ENCODE peak calls at places on chromosomes 16 and 17, in seven cellular contexts. One of them, this sample, is unnamed. For H3K4me1, the result is how much of the 10 kb centered on the place peaks cover.

GRCh38 chr17:64256913-64257807 is 5.9 kb downstream of the TEX2 start:
- DNase-seq in left lung: no peak
- DNase-seq in fibroblast of lung: no peak
- DNase-seq in lower lobe of right lung: no peak
- DNase-seq in cardiac muscle cell: no peak
- DNase-seq in colonic mucosa: no peak
- DNase-seq in SK-N-SH: no peak
- DNase-seq in this sample: no peak

GRCh38 chr16:80197790-80198201 is 343.0 kb upstream of the DYNLRB2 start:
- DNase-seq in SK-N-SH: no peak
- DNase-seq in fibroblast of lung: peak
- DNase-seq in cardiac muscle cell: no peak
- DNase-seq in left lung: no peak
- DNase-seq in lower lobe of right lung: no peak
- DNase-seq in colonic mucosa: no peak
- DNase-seq in this sample: no peak

GRCh38 chr17:2710075-2710803 is 1.3 kb downstream of the CLUH start:
- DNase-seq in SK-N-SH: no peak
- DNase-seq in fibroblast of lung: no peak
- DNase-seq in lower lobe of right lung: no peak
- DNase-seq in cardiac muscle cell: no peak
- DNase-seq in left lung: no peak
- DNase-seq in colonic mucosa: no peak
- DNase-seq in this sample: no peak

GRCh38 chr17:47999612-48000011 is 28.7 kb downstream of the CDK5RAP3 start:
- DNase-seq in colonic mucosa: no peak
- DNase-seq in lower lobe of right lung: peak
- DNase-seq in left lung: no peak
- DNase-seq in fibroblast of lung: no peak
- DNase-seq in SK-N-SH: no peak
- DNase-seq in cardiac muscle cell: no peak
- DNase-seq in this sample: no peak

GRCh38 chr16:87930456-87930855 is 5.9 kb downstream of the CA5A start:
- DNase-seq in lower lobe of right lung: no peak
- DNase-seq in colonic mucosa: no peak
- DNase-seq in cardiac muscle cell: peak
- DNase-seq in fibroblast of lung: no peak
- DNase-seq in left lung: no peak
- DNase-seq in SK-N-SH: peak
- DNase-seq in this sample: no peak

GRCh38 chr17:40646791-40647548 is 648 bp downstream of the SMARCE1 start:
- DNase-seq in colonic mucosa: no peak
- DNase-seq in SK-N-SH: no peak
- DNase-seq in fibroblast of lung: no peak
- DNase-seq in left lung: no peak
- DNase-seq in lower lobe of right lung: no peak
- DNase-seq in cardiac muscle cell: peak
- DNase-seq in this sample: no peak

GRCh38 chr17:66347661-66348604 is 45.5 kb downstream of the PRKCA start:
- DNase-seq in SK-N-SH: no peak
- DNase-seq in fibroblast of lung: peak
- DNase-seq in colonic mucosa: peak
- DNase-seq in cardiac muscle cell: no peak
- DNase-seq in lower lobe of right lung: no peak
- DNase-seq in left lung: no peak
- DNase-seq in this sample: no peak

GRCh38 chr16:813204-813915 is 12.8 kb upstream of the GNG13 start:
- DNase-seq in lower lobe of right lung: no peak
- DNase-seq in colonic mucosa: no peak
- DNase-seq in SK-N-SH: peak
- DNase-seq in left lung: no peak
- DNase-seq in cardiac muscle cell: peak
- DNase-seq in fibroblast of lung: peak
- DNase-seq in this sample: no peak

GRCh38 chr17:29905879-29906167 is 24.2 kb downstream of the SSH2 start:
- DNase-seq in lower lobe of right lung: no peak
- DNase-seq in colonic mucosa: no peak
- DNase-seq in SK-N-SH: no peak
- DNase-seq in left lung: no peak
- DNase-seq in cardiac muscle cell: no peak
- DNase-seq in fibroblast of lung: no peak
- DNase-seq in this sample: no peak

GRCh38 chr17:57517519-57518342 is 227.4 kb downstream of the CCDC182 start:
- DNase-seq in colonic mucosa: no peak
- DNase-seq in fibroblast of lung: no peak
- DNase-seq in SK-N-SH: no peak
- DNase-seq in cardiac muscle cell: no peak
- DNase-seq in lower lobe of right lung: no peak
- DNase-seq in left lung: no peak
- DNase-seq in this sample: no peak

GRCh38 chr16:53412549-53412948 is 21.7 kb upstream of the RBL2 start:
- DNase-seq in colonic mucosa: no peak
- DNase-seq in lower lobe of right lung: no peak
- DNase-seq in left lung: peak
- DNase-seq in fibroblast of lung: no peak
- DNase-seq in SK-N-SH: no peak
- DNase-seq in cardiac muscle cell: no peak
- DNase-seq in this sample: no peak

GRCh38 chr16:88299751-88300462 is 82.9 kb upstream of the ZNF469 start:
- DNase-seq in left lung: peak
- DNase-seq in cardiac muscle cell: no peak
- DNase-seq in colonic mucosa: no peak
- DNase-seq in lower lobe of right lung: no peak
- DNase-seq in fibroblast of lung: no peak
- DNase-seq in SK-N-SH: no peak
- DNase-seq in this sample: no peak

GRCh38 chr16:85819245-85819644 is 19.8 kb downstream of the COX4I1 start:
- DNase-seq in colonic mucosa: peak
- DNase-seq in SK-N-SH: peak
- DNase-seq in lower lobe of right lung: peak
- DNase-seq in cardiac muscle cell: peak
- DNase-seq in left lung: peak
- DNase-seq in fibroblast of lung: peak
- DNase-seq in this sample: peak

GRCh38 chr16:50103764-50104163 is 38.0 kb downstream of the HEATR3 start:
- DNase-seq in SK-N-SH: no peak
- DNase-seq in cardiac muscle cell: no peak
- DNase-seq in colonic mucosa: no peak
- DNase-seq in fibroblast of lung: peak
- DNase-seq in lower lobe of right lung: no peak
- DNase-seq in left lung: no peak
- DNase-seq in this sample: no peak

GRCh38 chr17:58231644-58232043 is 6.7 kb upstream of the LPO start:
- DNase-seq in colonic mucosa: no peak
- DNase-seq in SK-N-SH: no peak
- DNase-seq in cardiac muscle cell: no peak
- DNase-seq in fibroblast of lung: no peak
- DNase-seq in left lung: no peak
- DNase-seq in lower lobe of right lung: no peak
- DNase-seq in this sample: no peak

GRCh38 chr16:11497851-11498289 is 88.8 kb downstream of the LITAF start:
- DNase-seq in colonic mucosa: no peak
- DNase-seq in lower lobe of right lung: no peak
- DNase-seq in SK-N-SH: no peak
- DNase-seq in fibroblast of lung: peak
- DNase-seq in left lung: no peak
- DNase-seq in cardiac muscle cell: no peak
- DNase-seq in this sample: no peak

GRCh38 chr16:371729-372521 is 1.6 kb upstream of the MRPL28 start:
- DNase-seq in SK-N-SH: no peak
- DNase-seq in left lung: no peak
- DNase-seq in fibroblast of lung: no peak
- DNase-seq in colonic mucosa: no peak
- DNase-seq in cardiac muscle cell: no peak
- DNase-seq in lower lobe of right lung: no peak
- DNase-seq in this sample: no peak

GRCh38 chr17:50141750-50142119 is 8.7 kb downstream of the PPP1R9B start:
- DNase-seq in left lung: no peak
- DNase-seq in SK-N-SH: no peak
- DNase-seq in colonic mucosa: no peak
- DNase-seq in fibroblast of lung: no peak
- DNase-seq in cardiac muscle cell: no peak
- DNase-seq in lower lobe of right lung: no peak
- DNase-seq in this sample: no peak
- H3K4me1 ChIP-seq in left lung: half or more
- H3K4me1 ChIP-seq in SK-N-SH: under half
- H3K4me1 ChIP-seq in colonic mucosa: under half
- H3K4me1 ChIP-seq in fibroblast of lung: under half
- H3K4me1 ChIP-seq in cardiac muscle cell: under half
- H3K4me1 ChIP-seq in lower lobe of right lung: half or more
- H3K4me1 ChIP-seq in this sample: under half

GRCh38 chr17:83099570-83100181 is 20.3 kb downstream of the METRNL start:
- DNase-seq in SK-N-SH: peak
- DNase-seq in cardiac muscle cell: no peak
- DNase-seq in fibroblast of lung: peak
- DNase-seq in colonic mucosa: no peak
- DNase-seq in lower lobe of right lung: no peak
- DNase-seq in left lung: no peak
- DNase-seq in this sample: no peak

GRCh38 chr17:83098241-83099085 is 19.1 kb downstream of the METRNL start:
- DNase-seq in fibroblast of lung: no peak
- DNase-seq in colonic mucosa: no peak
- DNase-seq in left lung: no peak
- DNase-seq in cardiac muscle cell: no peak
- DNase-seq in SK-N-SH: no peak
- DNase-seq in lower lobe of right lung: no peak
- DNase-seq in this sample: no peak

GRCh38 chr17:83096401-83097220 is 17.2 kb downstream of the METRNL start:
- DNase-seq in left lung: no peak
- DNase-seq in fibroblast of lung: no peak
- DNase-seq in cardiac muscle cell: no peak
- DNase-seq in colonic mucosa: peak
- DNase-seq in lower lobe of right lung: peak
- DNase-seq in SK-N-SH: no peak
- DNase-seq in this sample: no peak

GRCh38 chr17:83099086-83099540 is 19.7 kb downstream of the METRNL start:
- DNase-seq in SK-N-SH: no peak
- DNase-seq in fibroblast of lung: no peak
- DNase-seq in lower lobe of right lung: no peak
- DNase-seq in colonic mucosa: no peak
- DNase-seq in cardiac muscle cell: no peak
- DNase-seq in left lung: no peak
- DNase-seq in this sample: no peak

DNA sequence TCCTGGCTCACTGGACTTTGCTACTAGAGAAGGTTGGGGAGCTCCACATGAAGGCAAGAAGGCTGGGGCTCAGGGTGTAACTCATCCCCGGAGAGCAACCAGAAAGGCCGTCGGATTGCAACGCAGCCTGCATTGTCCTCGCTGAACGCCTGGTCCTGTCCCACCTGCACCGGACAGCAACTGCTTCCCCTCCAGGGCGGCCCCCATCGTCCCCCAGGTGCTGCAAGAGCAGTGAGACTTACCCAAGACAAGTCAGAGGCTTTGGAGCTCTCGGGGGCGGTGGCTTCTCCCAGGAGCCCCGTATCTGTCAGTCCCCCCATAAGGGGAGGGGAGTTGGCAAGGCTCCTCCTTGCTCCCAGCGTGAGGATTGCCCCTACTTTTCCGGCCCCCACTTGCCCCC is 18.4 kb downstream of the METRNL start:
- DNase-seq in left lung: no peak
- DNase-seq in colonic mucosa: no peak
- DNase-seq in fibroblast of lung: no peak
- DNase-seq in lower lobe of right lung: no peak
- DNase-seq in SK-N-SH: no peak
- DNase-seq in cardiac muscle cell: no peak
- DNase-seq in this sample: no peak
- H3K4me1 ChIP-seq in left lung: under half
- H3K4me1 ChIP-seq in colonic mucosa: under half
- H3K4me1 ChIP-seq in fibroblast of lung: under half
- H3K4me1 ChIP-seq in lower lobe of right lung: under half
- H3K4me1 ChIP-seq in SK-N-SH: under half
- H3K4me1 ChIP-seq in cardiac muscle cell: under half
- H3K4me1 ChIP-seq in this sample: under half

GRCh38 chr16:67430504-67431076 is 331 bp upstream of the HSD11B2 start:
- DNase-seq in left lung: peak
- DNase-seq in fibroblast of lung: no peak
- DNase-seq in colonic mucosa: peak
- DNase-seq in SK-N-SH: peak
- DNase-seq in cardiac muscle cell: peak
- DNase-seq in lower lobe of right lung: peak
- DNase-seq in this sample: no peak
- H3K4me1 ChIP-seq in left lung: under half
- H3K4me1 ChIP-seq in fibroblast of lung: under half
- H3K4me1 ChIP-seq in colonic mucosa: under half
- H3K4me1 ChIP-seq in SK-N-SH: under half
- H3K4me1 ChIP-seq in cardiac muscle cell: under half
- H3K4me1 ChIP-seq in lower lobe of right lung: under half
- H3K4me1 ChIP-seq in this sample: under half

GRCh38 chr17:41697122-41697962 is 8.7 kb downstream of the EIF1 start:
- DNase-seq in fibroblast of lung: peak
- DNase-seq in colonic mucosa: peak
- DNase-seq in SK-N-SH: no peak
- DNase-seq in cardiac muscle cell: no peak
- DNase-seq in lower lobe of right lung: peak
- DNase-seq in left lung: no peak
- DNase-seq in this sample: peak

GRCh38 chr17:41695134-41695661 is 6.5 kb downstream of the EIF1 start:
- DNase-seq in fibroblast of lung: no peak
- DNase-seq in cardiac muscle cell: no peak
- DNase-seq in lower lobe of right lung: no peak
- DNase-seq in left lung: no peak
- DNase-seq in colonic mucosa: no peak
- DNase-seq in SK-N-SH: no peak
- DNase-seq in this sample: no peak

GRCh38 chr17:41691031-41691777 is 2.5 kb downstream of the EIF1 start:
- DNase-seq in lower lobe of right lung: no peak
- DNase-seq in left lung: no peak
- DNase-seq in fibroblast of lung: no peak
- DNase-seq in colonic mucosa: no peak
- DNase-seq in SK-N-SH: no peak
- DNase-seq in cardiac muscle cell: no peak
- DNase-seq in this sample: no peak

GRCh38 chr17:41692722-41693521 is 4.2 kb downstream of the EIF1 start:
- DNase-seq in colonic mucosa: no peak
- DNase-seq in left lung: no peak
- DNase-seq in SK-N-SH: no peak
- DNase-seq in cardiac muscle cell: no peak
- DNase-seq in fibroblast of lung: no peak
- DNase-seq in lower lobe of right lung: no peak
- DNase-seq in this sample: no peak

DNA sequence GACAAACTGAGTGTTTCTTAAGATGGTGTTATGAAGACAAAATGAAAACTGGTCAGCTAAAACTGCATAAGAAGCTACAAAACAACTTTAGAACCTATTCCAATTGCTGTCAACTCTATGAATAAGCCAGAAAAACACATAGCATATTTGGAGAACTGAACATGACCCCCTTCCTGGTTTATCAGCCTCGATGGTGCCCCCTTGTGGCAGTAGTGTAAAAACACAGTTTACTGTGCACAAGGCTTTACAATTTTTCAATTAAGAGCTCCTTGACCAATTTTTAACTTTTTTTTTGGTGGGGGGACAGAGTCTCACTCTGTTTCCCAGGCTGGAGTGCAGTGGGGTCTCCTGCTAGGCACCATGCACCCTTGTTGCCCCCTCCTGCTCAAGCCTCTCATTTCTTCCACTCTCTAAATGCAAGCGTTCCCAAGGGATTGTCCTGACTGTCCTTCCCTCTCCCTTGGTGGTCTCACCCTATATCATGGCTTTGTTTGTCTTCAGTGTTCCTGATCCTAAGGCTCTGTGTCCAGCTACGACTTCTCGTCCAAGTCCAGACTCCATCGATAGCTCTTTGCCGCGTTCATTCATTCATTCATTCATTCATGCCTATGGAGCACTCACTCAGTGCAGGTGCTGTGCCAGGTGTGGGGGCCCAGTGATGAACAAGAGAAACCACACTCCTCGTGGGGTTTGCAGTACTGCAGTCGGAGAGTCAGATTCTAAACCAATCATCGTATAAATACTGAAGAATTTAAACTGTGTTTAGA is 7.5 kb downstream of the EIF1 start:
- DNase-seq in SK-N-SH: peak
- DNase-seq in colonic mucosa: peak
- DNase-seq in left lung: no peak
- DNase-seq in fibroblast of lung: peak
- DNase-seq in cardiac muscle cell: peak
- DNase-seq in lower lobe of right lung: no peak
- DNase-seq in this sample: no peak
- H3K4me1 ChIP-seq in SK-N-SH: under half
- H3K4me1 ChIP-seq in colonic mucosa: under half
- H3K4me1 ChIP-seq in left lung: under half
- H3K4me1 ChIP-seq in fibroblast of lung: under half
- H3K4me1 ChIP-seq in cardiac muscle cell: under half
- H3K4me1 ChIP-seq in lower lobe of right lung: under half
- H3K4me1 ChIP-seq in this sample: under half

This sample was measured in ascending aorta.